ENCODE peak calls at places on chromosomes 12 and 14, in six cellular contexts. One of them, this sample, is unnamed.

GRCh38 chr14:95686935-95687334 is 709 bp downstream of the TCL1B start:
- DNase-seq in fibroblast of lung: no peak
- DNase-seq in pancreas: no peak
- DNase-seq in Peyer's patch: no peak
- DNase-seq in left ventricle myocardium inferior: no peak
- DNase-seq in BJ: no peak
- DNase-seq in this sample: no peak

GRCh38 chr12:120071493-120072020 is 45.0 kb downstream of the RAB35 start:
- DNase-seq in left ventricle myocardium inferior: no peak
- DNase-seq in fibroblast of lung: no peak
- DNase-seq in pancreas: no peak
- DNase-seq in Peyer's patch: no peak
- DNase-seq in BJ: no peak
- DNase-seq in this sample: no peak

GRCh38 chr12:86521870-86522269 is 265.7 kb upstream of the MGAT4C start:
- DNase-seq in fibroblast of lung: no peak
- DNase-seq in pancreas: no peak
- DNase-seq in BJ: no peak
- DNase-seq in Peyer's patch: no peak
- DNase-seq in left ventricle myocardium inferior: no peak
- DNase-seq in this sample: no peak

GRCh38 chr12:78916845-78917480 is 52.4 kb downstream of the SYT1 start:
- DNase-seq in Peyer's patch: no peak
- DNase-seq in fibroblast of lung: peak; percentile 17
- DNase-seq in BJ: no peak
- DNase-seq in pancreas: no peak
- DNase-seq in left ventricle myocardium inferior: no peak
- DNase-seq in this sample: peak; percentile 29

GRCh38 chr12:110109037-110109836 is 14.9 kb upstream of the IFT81 start:
- DNase-seq in pancreas: no peak
- DNase-seq in left ventricle myocardium inferior: peak; percentile 61
- DNase-seq in fibroblast of lung: peak; percentile 100
- DNase-seq in Peyer's patch: no peak
- DNase-seq in BJ: peak; percentile 100
- DNase-seq in this sample: peak; percentile 98

GRCh38 chr12:94795053-94795452 is 144.7 kb upstream of the TMCC3 start:
- DNase-seq in BJ: no peak
- DNase-seq in Peyer's patch: no peak
- DNase-seq in pancreas: no peak
- DNase-seq in fibroblast of lung: no peak
- DNase-seq in left ventricle myocardium inferior: no peak
- DNase-seq in this sample: no peak

GRCh38 chr14:71169028-71169427 is 261.8 kb downstream of the PCNX1 start:
- DNase-seq in BJ: no peak
- DNase-seq in pancreas: no peak
- DNase-seq in left ventricle myocardium inferior: no peak
- DNase-seq in fibroblast of lung: no peak
- DNase-seq in Peyer's patch: no peak
- DNase-seq in this sample: no peak

GRCh38 chr12:129486931-129487330 is 416.9 kb downstream of the TMEM132D start:
- DNase-seq in fibroblast of lung: no peak
- DNase-seq in Peyer's patch: no peak
- DNase-seq in BJ: no peak
- DNase-seq in left ventricle myocardium inferior: no peak
- DNase-seq in pancreas: no peak
- DNase-seq in this sample: no peak

GRCh38 chr14:69355955-69356321 is 42.2 kb downstream of the ERH start:
- DNase-seq in pancreas: no peak
- DNase-seq in Peyer's patch: no peak
- DNase-seq in fibroblast of lung: peak; percentile 50
- DNase-seq in BJ: peak; percentile 47
- DNase-seq in left ventricle myocardium inferior: no peak
- DNase-seq in this sample: peak; percentile 73

GRCh38 chr12:132344181-132344580 is 14.8 kb upstream of the GALNT9 start:
- DNase-seq in pancreas: peak; percentile 17
- DNase-seq in left ventricle myocardium inferior: no peak
- DNase-seq in fibroblast of lung: no peak
- DNase-seq in Peyer's patch: no peak
- DNase-seq in BJ: no peak
- DNase-seq in this sample: no peak

GRCh38 chr12:19005257-19005801 is 124.2 kb upstream of the PLEKHA5 start:
- DNase-seq in BJ: no peak
- DNase-seq in pancreas: no peak
- DNase-seq in left ventricle myocardium inferior: no peak
- DNase-seq in fibroblast of lung: no peak
- DNase-seq in Peyer's patch: no peak
- DNase-seq in this sample: no peak

GRCh38 chr12:114812858-114813761 is 129.1 kb upstream of the TBX3 start:
- DNase-seq in BJ: no peak
- DNase-seq in Peyer's patch: no peak
- DNase-seq in pancreas: no peak
- DNase-seq in left ventricle myocardium inferior: no peak
- DNase-seq in fibroblast of lung: peak; percentile 87
- DNase-seq in this sample: peak; percentile 11

GRCh38 chr12:63965936-63966602 is 121.6 kb downstream of the SRGAP1 start:
- DNase-seq in left ventricle myocardium inferior: no peak
- DNase-seq in Peyer's patch: no peak
- DNase-seq in fibroblast of lung: peak; percentile 12
- DNase-seq in pancreas: no peak
- DNase-seq in BJ: no peak
- DNase-seq in this sample: peak; percentile 26

GRCh38 chr14:99579903-99580570 is 24.0 kb downstream of the CCDC85C start:
- DNase-seq in Peyer's patch: peak; percentile 87
- DNase-seq in left ventricle myocardium inferior: no peak
- DNase-seq in pancreas: peak; percentile 75
- DNase-seq in BJ: peak; percentile 31
- DNase-seq in fibroblast of lung: no peak
- DNase-seq in this sample: peak; percentile 62

GRCh38 chr12:108594960-108595710 is 2.7 kb downstream of the TMEM119 start:
- DNase-seq in pancreas: no peak
- DNase-seq in BJ: no peak
- DNase-seq in left ventricle myocardium inferior: no peak
- DNase-seq in fibroblast of lung: no peak
- DNase-seq in Peyer's patch: no peak
- DNase-seq in this sample: no peak

GRCh38 chr12:54294152-54294913 is 6.5 kb downstream of the NFE2 start:
- DNase-seq in Peyer's patch: peak; percentile 84
- DNase-seq in fibroblast of lung: peak; percentile 24
- DNase-seq in left ventricle myocardium inferior: peak; percentile 53
- DNase-seq in BJ: no peak
- DNase-seq in pancreas: peak; percentile 77
- DNase-seq in this sample: peak; percentile 41

GRCh38 chr12:12800406-12801180 is 12.6 kb upstream of the DDX47 start:
- DNase-seq in Peyer's patch: no peak
- DNase-seq in fibroblast of lung: no peak
- DNase-seq in BJ: no peak
- DNase-seq in left ventricle myocardium inferior: no peak
- DNase-seq in pancreas: no peak
- DNase-seq in this sample: peak; percentile 69

GRCh38 chr14:80188571-80188970 is 22.7 kb downstream of the DIO2 start:
- DNase-seq in Peyer's patch: no peak
- DNase-seq in pancreas: no peak
- DNase-seq in BJ: no peak
- DNase-seq in left ventricle myocardium inferior: no peak
- DNase-seq in fibroblast of lung: no peak
- DNase-seq in this sample: no peak

GRCh38 chr12:127280393-127281275 is 986.3 kb upstream of the TMEM132C start:
- DNase-seq in Peyer's patch: peak; percentile 80
- DNase-seq in fibroblast of lung: no peak
- DNase-seq in left ventricle myocardium inferior: peak; percentile 21
- DNase-seq in BJ: no peak
- DNase-seq in pancreas: peak; percentile 77
- DNase-seq in this sample: no peak

GRCh38 chr14:75631453-75631831 is 29.2 kb downstream of the ERG28 start:
- DNase-seq in BJ: no peak
- DNase-seq in pancreas: no peak
- DNase-seq in fibroblast of lung: no peak
- DNase-seq in left ventricle myocardium inferior: no peak
- DNase-seq in Peyer's patch: no peak
- DNase-seq in this sample: peak; percentile 41

GRCh38 chr12:30794591-30795409 is 40.0 kb upstream of the CAPRIN2 start:
- DNase-seq in Peyer's patch: no peak
- DNase-seq in pancreas: no peak
- DNase-seq in left ventricle myocardium inferior: no peak
- DNase-seq in BJ: peak; percentile 21
- DNase-seq in fibroblast of lung: peak; percentile 67
- DNase-seq in this sample: peak; percentile 97

GRCh38 chr14:92973265-92973797 is 50.4 kb downstream of the CHGA start:
- DNase-seq in Peyer's patch: peak; percentile 83
- DNase-seq in BJ: peak; percentile 59
- DNase-seq in pancreas: peak; percentile 76
- DNase-seq in fibroblast of lung: peak; percentile 56
- DNase-seq in left ventricle myocardium inferior: peak; percentile 82
- DNase-seq in this sample: peak; percentile 95

GRCh38 chr14:55448146-55448614 is 7.8 kb upstream of the TBPL2 start:
- DNase-seq in pancreas: no peak
- DNase-seq in BJ: peak; percentile 91
- DNase-seq in Peyer's patch: no peak
- DNase-seq in fibroblast of lung: peak; percentile 86
- DNase-seq in left ventricle myocardium inferior: no peak
- DNase-seq in this sample: peak; percentile 93

GRCh38 chr12:83823386-83824045 is 1089.1 kb downstream of the SLC6A15 start:
- DNase-seq in left ventricle myocardium inferior: no peak
- DNase-seq in Peyer's patch: no peak
- DNase-seq in pancreas: no peak
- DNase-seq in BJ: no peak
- DNase-seq in fibroblast of lung: peak; percentile 18
- DNase-seq in this sample: peak; percentile 17

GRCh38 chr12:104494137-104494815 is 37.5 kb downstream of the CHST11 start:
- DNase-seq in left ventricle myocardium inferior: no peak
- DNase-seq in Peyer's patch: no peak
- DNase-seq in fibroblast of lung: no peak
- DNase-seq in BJ: no peak
- DNase-seq in pancreas: no peak
- DNase-seq in this sample: peak; percentile 76

DNA sequence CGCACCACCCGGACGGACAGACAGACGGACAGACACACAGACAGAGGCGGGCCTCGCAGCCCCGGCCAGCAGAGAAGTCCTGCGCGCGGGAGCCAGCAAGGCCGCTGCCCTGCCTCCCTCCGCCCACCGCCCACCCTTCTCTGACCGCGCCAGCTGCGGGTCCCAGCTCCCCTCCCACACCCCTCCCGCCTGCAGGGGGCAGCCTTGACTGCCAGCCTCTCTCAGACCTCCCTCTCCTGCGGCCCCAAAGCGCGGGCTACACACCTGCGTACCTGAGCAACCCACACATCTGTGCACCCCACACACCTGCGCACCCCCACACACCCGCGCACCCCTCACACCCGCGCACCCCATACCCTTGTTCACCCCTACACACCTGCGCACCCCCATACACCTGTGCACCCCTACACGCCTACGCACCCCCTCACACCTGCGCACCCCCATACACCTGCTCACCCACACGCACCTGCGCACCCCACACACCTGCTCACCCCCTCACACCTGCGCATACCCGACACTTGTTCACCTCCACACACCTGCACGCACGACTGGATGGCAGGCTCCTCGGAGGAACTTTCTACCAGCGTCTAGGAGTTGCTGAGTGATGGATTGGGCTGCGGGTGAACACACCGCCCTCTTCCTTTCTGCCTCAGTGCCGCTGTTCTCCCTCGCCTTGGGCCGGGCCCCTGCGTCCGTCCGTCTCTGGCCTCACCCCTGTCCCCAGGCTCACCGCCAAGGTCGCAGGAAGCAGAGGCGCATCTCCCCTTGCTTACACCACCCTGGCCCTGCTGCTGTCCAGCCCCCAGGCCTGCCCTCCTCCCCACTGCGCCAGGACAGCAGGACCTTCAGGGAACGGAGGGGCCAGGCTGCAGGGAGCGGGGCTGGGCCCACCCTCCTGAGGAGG is 20.8 kb upstream of the TMEM106C start:
- DNase-seq in BJ: no peak
- DNase-seq in pancreas: no peak
- DNase-seq in left ventricle myocardium inferior: no peak
- DNase-seq in Peyer's patch: no peak
- DNase-seq in fibroblast of lung: no peak
- DNase-seq in this sample: no peak
- TF ChIP-seq CTCF in BJ: peak; percentile 35
- TF ChIP-seq CTCF in pancreas: no peak
- TF ChIP-seq CTCF in left ventricle myocardium inferior: no peak
- TF ChIP-seq CTCF in Peyer's patch: no peak
- TF ChIP-seq CTCF in fibroblast of lung: no peak
- TF ChIP-seq CTCF in this sample: peak; percentile 24

GRCh38 chr12:47814539-47815170 is 5.0 kb downstream of the HDAC7 start:
- DNase-seq in pancreas: no peak
- DNase-seq in Peyer's patch: peak; percentile 44
- DNase-seq in BJ: no peak
- DNase-seq in left ventricle myocardium inferior: no peak
- DNase-seq in fibroblast of lung: no peak
- DNase-seq in this sample: no peak
- H3K4me3 ChIP-seq in pancreas: no peak overlapping the region
- H3K4me3 ChIP-seq in Peyer's patch: no peak overlapping the region
- H3K4me3 ChIP-seq in BJ: no peak overlapping the region
- H3K4me3 ChIP-seq in left ventricle myocardium inferior: peak overlapping the region; percentile 67
- H3K4me3 ChIP-seq in fibroblast of lung: no peak overlapping the region
- H3K4me3 ChIP-seq in this sample: no peak overlapping the region

GRCh38 chr12:118880745-118881144 is 100.6 kb upstream of the SRRM4 start:
- DNase-seq in left ventricle myocardium inferior: no peak
- DNase-seq in BJ: no peak
- DNase-seq in Peyer's patch: no peak
- DNase-seq in fibroblast of lung: no peak
- DNase-seq in pancreas: no peak
- DNase-seq in this sample: no peak

GRCh38 chr12:118884226-118884625 is 97.1 kb upstream of the SRRM4 start:
- DNase-seq in BJ: no peak
- DNase-seq in fibroblast of lung: no peak
- DNase-seq in Peyer's patch: no peak
- DNase-seq in pancreas: no peak
- DNase-seq in left ventricle myocardium inferior: no peak
- DNase-seq in this sample: peak; percentile 5
- TF ChIP-seq CTCF in BJ: no peak
- TF ChIP-seq CTCF in fibroblast of lung: no peak
- TF ChIP-seq CTCF in Peyer's patch: no peak
- TF ChIP-seq CTCF in pancreas: no peak
- TF ChIP-seq CTCF in left ventricle myocardium inferior: no peak
- TF ChIP-seq CTCF in this sample: no peak

GRCh38 chr14:103205541-103205906 is 82.3 kb downstream of the TNFAIP2 start:
- DNase-seq in BJ: no peak
- DNase-seq in pancreas: no peak
- DNase-seq in Peyer's patch: no peak
- DNase-seq in fibroblast of lung: no peak
- DNase-seq in left ventricle myocardium inferior: no peak
- DNase-seq in this sample: no peak
- H3K4me3 ChIP-seq in BJ: no peak overlapping the region
- H3K4me3 ChIP-seq in pancreas: no peak overlapping the region
- H3K4me3 ChIP-seq in Peyer's patch: no peak overlapping the region
- H3K4me3 ChIP-seq in fibroblast of lung: no peak overlapping the region
- H3K4me3 ChIP-seq in left ventricle myocardium inferior: peak overlapping the region; percentile 70
- H3K4me3 ChIP-seq in this sample: no peak overlapping the region

This sample was measured in cardiac fibroblast.